ENCODE peak calls at places on chromosomes 4 and X, in eight cellular contexts. One of them, this sample, is unnamed.

GRCh38 chr4:121953860-121954259 is 2.0 kb upstream of the TRPC3 start:
- DNase-seq in B cell: no peak
- DNase-seq in AG04450: no peak
- DNase-seq in lower leg skin: no peak
- DNase-seq in mucosa of descending colon: no peak
- DNase-seq in right lobe of liver: no peak
- DNase-seq in OCI-LY7: no peak
- DNase-seq in cardiac muscle cell: no peak
- DNase-seq in this sample: no peak

GRCh38 chr4:150327262-150327780 is 249.1 kb downstream of the DCLK2 start:
- DNase-seq in right lobe of liver: no peak
- DNase-seq in cardiac muscle cell: peak
- DNase-seq in OCI-LY7: no peak
- DNase-seq in B cell: no peak
- DNase-seq in AG04450: no peak
- DNase-seq in mucosa of descending colon: no peak
- DNase-seq in lower leg skin: no peak
- DNase-seq in this sample: no peak

GRCh38 chr4:41985151-41985550 is 3.6 kb downstream of the DCAF4L1 start:
- DNase-seq in mucosa of descending colon: no peak
- DNase-seq in lower leg skin: no peak
- DNase-seq in B cell: no peak
- DNase-seq in AG04450: no peak
- DNase-seq in OCI-LY7: no peak
- DNase-seq in cardiac muscle cell: no peak
- DNase-seq in right lobe of liver: no peak
- DNase-seq in this sample: no peak

GRCh38 chr4:144288011-144288903 is 147.7 kb upstream of the GYPA start:
- DNase-seq in lower leg skin: no peak
- DNase-seq in right lobe of liver: no peak
- DNase-seq in OCI-LY7: no peak
- DNase-seq in cardiac muscle cell: no peak
- DNase-seq in AG04450: no peak
- DNase-seq in B cell: no peak
- DNase-seq in mucosa of descending colon: no peak
- DNase-seq in this sample: peak

GRCh38 chr4:151238477-151238876 is 38.5 kb upstream of the PRSS48 start:
- DNase-seq in OCI-LY7: no peak
- DNase-seq in right lobe of liver: no peak
- DNase-seq in cardiac muscle cell: peak
- DNase-seq in AG04450: no peak
- DNase-seq in lower leg skin: no peak
- DNase-seq in B cell: no peak
- DNase-seq in mucosa of descending colon: no peak
- DNase-seq in this sample: no peak

GRCh38 chr4:48396043-48396442 is 54.7 kb downstream of the SLAIN2 start:
- DNase-seq in OCI-LY7: no peak
- DNase-seq in cardiac muscle cell: no peak
- DNase-seq in B cell: no peak
- DNase-seq in lower leg skin: no peak
- DNase-seq in right lobe of liver: no peak
- DNase-seq in AG04450: no peak
- DNase-seq in mucosa of descending colon: no peak
- DNase-seq in this sample: no peak

GRCh38 chr4:699816-700580 is 5.6 kb upstream of the PCGF3 start:
- DNase-seq in B cell: no peak
- DNase-seq in lower leg skin: no peak
- DNase-seq in cardiac muscle cell: no peak
- DNase-seq in right lobe of liver: no peak
- DNase-seq in AG04450: no peak
- DNase-seq in OCI-LY7: no peak
- DNase-seq in mucosa of descending colon: no peak
- DNase-seq in this sample: no peak

GRCh38 chr4:149823770-149824221 is 8.2 kb upstream of the IQCM start:
- DNase-seq in B cell: no peak
- DNase-seq in cardiac muscle cell: peak
- DNase-seq in mucosa of descending colon: no peak
- DNase-seq in lower leg skin: no peak
- DNase-seq in right lobe of liver: no peak
- DNase-seq in OCI-LY7: no peak
- DNase-seq in AG04450: peak
- DNase-seq in this sample: no peak

GRCh38 chr4:52093466-52093865 is 42.4 kb downstream of the SPATA18 start:
- DNase-seq in right lobe of liver: no peak
- DNase-seq in lower leg skin: no peak
- DNase-seq in cardiac muscle cell: no peak
- DNase-seq in AG04450: no peak
- DNase-seq in mucosa of descending colon: no peak
- DNase-seq in B cell: no peak
- DNase-seq in OCI-LY7: no peak
- DNase-seq in this sample: no peak

GRCh38 chr4:45399116-45399515 is 672.8 kb upstream of the GNPDA2 start:
- DNase-seq in right lobe of liver: no peak
- DNase-seq in mucosa of descending colon: no peak
- DNase-seq in cardiac muscle cell: no peak
- DNase-seq in lower leg skin: no peak
- DNase-seq in OCI-LY7: no peak
- DNase-seq in AG04450: no peak
- DNase-seq in B cell: no peak
- DNase-seq in this sample: no peak

GRCh38 chr4:25862411-25863346 is at the start of gene SEL1L3:
- DNase-seq in lower leg skin: no peak
- DNase-seq in right lobe of liver: peak
- DNase-seq in OCI-LY7: peak
- DNase-seq in B cell: peak
- DNase-seq in mucosa of descending colon: peak
- DNase-seq in cardiac muscle cell: peak
- DNase-seq in AG04450: no peak
- DNase-seq in this sample: no peak

GRCh38 chr4:94871644-94872305 is 114.0 kb downstream of the BMPR1B start:
- DNase-seq in OCI-LY7: no peak
- DNase-seq in mucosa of descending colon: no peak
- DNase-seq in cardiac muscle cell: no peak
- DNase-seq in AG04450: no peak
- DNase-seq in right lobe of liver: no peak
- DNase-seq in B cell: no peak
- DNase-seq in lower leg skin: no peak
- DNase-seq in this sample: no peak

GRCh38 chr4:139020384-139020783 is 4.8 kb downstream of the NOCT start:
- DNase-seq in right lobe of liver: no peak
- DNase-seq in mucosa of descending colon: no peak
- DNase-seq in AG04450: no peak
- DNase-seq in lower leg skin: no peak
- DNase-seq in OCI-LY7: no peak
- DNase-seq in cardiac muscle cell: no peak
- DNase-seq in B cell: no peak
- DNase-seq in this sample: no peak

GRCh38 chrX:119181491-119181890 is 53.9 kb upstream of the KIAA1210 start:
- DNase-seq in cardiac muscle cell: peak
- DNase-seq in OCI-LY7: no peak
- DNase-seq in B cell: no peak
- DNase-seq in lower leg skin: no peak
- DNase-seq in AG04450: no peak
- DNase-seq in right lobe of liver: peak
- DNase-seq in mucosa of descending colon: no peak
- DNase-seq in this sample: no peak
- TF ChIP-seq CTCF in cardiac muscle cell: peak
- TF ChIP-seq CTCF in OCI-LY7: peak
- TF ChIP-seq CTCF in B cell: no peak
- TF ChIP-seq CTCF in lower leg skin: no peak
- TF ChIP-seq CTCF in AG04450: no peak
- TF ChIP-seq CTCF in right lobe of liver: peak
- TF ChIP-seq CTCF in mucosa of descending colon: no peak
- TF ChIP-seq CTCF in this sample: no peak

DNA sequence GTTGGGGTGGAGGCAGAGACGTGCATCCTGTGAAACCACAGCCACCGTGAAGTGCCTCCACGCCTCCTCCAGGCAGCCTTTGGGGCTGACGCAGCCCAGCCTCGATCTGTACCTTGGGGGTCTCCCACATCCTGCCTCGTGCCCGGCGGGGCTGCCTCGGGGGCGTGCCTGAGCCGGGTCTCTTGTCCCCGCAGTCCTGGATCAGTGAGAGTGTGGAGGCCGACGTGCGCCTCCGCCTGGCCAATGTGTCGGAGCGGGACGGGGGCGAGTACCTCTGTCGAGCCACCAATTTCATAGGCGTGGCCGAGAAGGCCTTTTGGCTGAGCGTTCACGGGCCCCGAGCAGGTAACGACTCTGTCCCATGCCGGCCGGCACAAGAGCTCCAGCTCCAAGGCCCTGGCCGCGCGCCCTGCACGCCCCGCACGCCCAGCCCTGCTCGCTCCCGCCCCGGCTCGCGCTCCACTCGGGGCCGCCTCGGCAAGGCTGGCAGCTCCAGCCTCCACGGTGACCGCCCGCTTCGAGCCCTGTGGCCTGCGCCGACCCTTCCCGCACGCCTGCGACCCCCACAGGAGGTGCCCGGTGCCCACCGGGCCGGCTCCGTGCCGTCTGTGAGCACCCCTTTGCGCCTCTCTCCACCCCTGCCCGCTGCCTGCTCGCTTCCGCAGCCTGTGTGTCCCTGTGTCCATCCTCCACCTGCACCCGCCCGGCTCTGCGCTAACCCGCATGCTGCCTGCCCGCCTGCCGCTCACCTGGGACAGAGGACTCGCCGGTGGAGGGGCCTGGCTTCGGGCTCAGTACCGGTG is 9.8 kb downstream of the FGFR3 start:
- DNase-seq in B cell: no peak
- DNase-seq in OCI-LY7: no peak
- DNase-seq in right lobe of liver: no peak
- DNase-seq in AG04450: no peak
- DNase-seq in lower leg skin: no peak
- DNase-seq in mucosa of descending colon: no peak
- DNase-seq in cardiac muscle cell: no peak
- DNase-seq in this sample: no peak
- TF ChIP-seq CTCF in B cell: no peak
- TF ChIP-seq CTCF in OCI-LY7: no peak
- TF ChIP-seq CTCF in right lobe of liver: no peak
- TF ChIP-seq CTCF in AG04450: no peak
- TF ChIP-seq CTCF in lower leg skin: no peak
- TF ChIP-seq CTCF in mucosa of descending colon: no peak
- TF ChIP-seq CTCF in cardiac muscle cell: no peak
- TF ChIP-seq CTCF in this sample: no peak

GRCh38 chr4:15682340-15682725 is 706 bp downstream of the FAM200B start:
- DNase-seq in AG04450: no peak
- DNase-seq in lower leg skin: no peak
- DNase-seq in cardiac muscle cell: peak
- DNase-seq in mucosa of descending colon: no peak
- DNase-seq in OCI-LY7: no peak
- DNase-seq in right lobe of liver: no peak
- DNase-seq in B cell: no peak
- DNase-seq in this sample: peak

GRCh38 chr4:15681067-15681371 is 608 bp upstream of the FAM200B start:
- DNase-seq in right lobe of liver: no peak
- DNase-seq in OCI-LY7: no peak
- DNase-seq in B cell: no peak
- DNase-seq in cardiac muscle cell: no peak
- DNase-seq in mucosa of descending colon: no peak
- DNase-seq in lower leg skin: no peak
- DNase-seq in AG04450: no peak
- DNase-seq in this sample: no peak

GRCh38 chr4:15684498-15684897 is 2.9 kb downstream of the FAM200B start:
- DNase-seq in B cell: no peak
- DNase-seq in lower leg skin: no peak
- DNase-seq in right lobe of liver: no peak
- DNase-seq in OCI-LY7: no peak
- DNase-seq in mucosa of descending colon: no peak
- DNase-seq in AG04450: no peak
- DNase-seq in cardiac muscle cell: no peak
- DNase-seq in this sample: no peak

GRCh38 chr4:15682790-15683495 is 1.3 kb downstream of the FAM200B start:
- DNase-seq in B cell: no peak
- DNase-seq in OCI-LY7: no peak
- DNase-seq in mucosa of descending colon: no peak
- DNase-seq in right lobe of liver: no peak
- DNase-seq in cardiac muscle cell: peak
- DNase-seq in lower leg skin: no peak
- DNase-seq in AG04450: no peak
- DNase-seq in this sample: no peak

GRCh38 chr4:15681372-15682339 is at the start of gene FAM200B:
- DNase-seq in right lobe of liver: peak
- DNase-seq in mucosa of descending colon: peak
- DNase-seq in cardiac muscle cell: peak
- DNase-seq in B cell: peak
- DNase-seq in lower leg skin: peak
- DNase-seq in AG04450: peak
- DNase-seq in OCI-LY7: peak
- DNase-seq in this sample: peak
- TF ChIP-seq CTCF in right lobe of liver: no peak
- TF ChIP-seq CTCF in mucosa of descending colon: no peak
- TF ChIP-seq CTCF in cardiac muscle cell: peak
- TF ChIP-seq CTCF in B cell: no peak
- TF ChIP-seq CTCF in lower leg skin: no peak
- TF ChIP-seq CTCF in AG04450: peak
- TF ChIP-seq CTCF in OCI-LY7: no peak
- TF ChIP-seq CTCF in this sample: no peak

GRCh38 chrX:51336584-51336983 is 4.0 kb downstream of the NUDT10 start:
- DNase-seq in right lobe of liver: no peak
- DNase-seq in lower leg skin: no peak
- DNase-seq in OCI-LY7: peak
- DNase-seq in AG04450: no peak
- DNase-seq in B cell: peak
- DNase-seq in cardiac muscle cell: peak
- DNase-seq in mucosa of descending colon: no peak
- DNase-seq in this sample: peak
- TF ChIP-seq CTCF in right lobe of liver: peak
- TF ChIP-seq CTCF in lower leg skin: no peak
- TF ChIP-seq CTCF in OCI-LY7: peak
- TF ChIP-seq CTCF in AG04450: peak
- TF ChIP-seq CTCF in B cell: peak
- TF ChIP-seq CTCF in cardiac muscle cell: peak
- TF ChIP-seq CTCF in mucosa of descending colon: no peak
- TF ChIP-seq CTCF in this sample: peak